ENCODE peak calls at places on chromosomes 4 and X, in seven cellular contexts. Z is neuronal stem cell; E is keratinocyte; W is foreskin fibroblast; V is CD4-positive, alpha-beta memory T cell; M is lower lobe of right lung; J is GM12864. I is an unnamed sample.

GRCh38 chr4:26179316-26179760 is 141.5 kb upstream of the RBPJ start:
- DNase-seq in Z (no peak), E (no peak), W (no peak), V (no peak), M (no peak), J (no peak), I (no peak)

GRCh38 chr4:183758006-183758734 is 99.1 kb downstream of the TRAPPC11 start:
- DNase-seq in Z (peak; percentile 23), E (no peak), W (no peak), V (no peak), M (no peak), J (no peak), I (no peak)

GRCh38 chr4:151251922-151252321 is 25.0 kb upstream of the PRSS48 start:
- DNase-seq in Z (no peak), E (no peak), W (no peak), V (no peak), M (no peak), J (no peak), I (no peak)

GRCh38 chr4:650951-651883 is 22.9 kb downstream of the ATP5ME start:
- DNase-seq in Z (no peak), E (no peak), W (no peak), V (no peak), M (peak; percentile 45), J (no peak), I (peak; percentile 57)

GRCh38 chr4:153222162-153222789 is 18.0 kb downstream of the TRIM2 start:
- DNase-seq in Z (peak; percentile 80), E (peak; percentile 17), W (peak; percentile 94), V (peak; percentile 39), M (no peak), J (no peak), I (no peak)

GRCh38 chr4:101229116-101229515 is 118.2 kb downstream of the PPP3CA start:
- DNase-seq in Z (no peak), E (no peak), W (peak; percentile 22), V (no peak), M (no peak), J (no peak), I (no peak)

GRCh38 chr4:42385534-42385933 is 11.8 kb upstream of the SHISA3 start:
- DNase-seq in Z (no peak), E (no peak), W (no peak), V (no peak), M (no peak), J (no peak), I (no peak)

GRCh38 chr4:178553201-178553600 is 1111.0 kb upstream of the AGA start:
- DNase-seq in Z (no peak), E (no peak), W (no peak), V (no peak), M (no peak), J (no peak), I (no peak)

GRCh38 chrX:82816001-82816400 is 692.1 kb upstream of the POU3F4 start:
- DNase-seq in Z (no peak), E (no peak), W (no peak), V (no peak), M (no peak), J (no peak), I (no peak)

GRCh38 chr4:157220026-157220881 is at the start of gene GRIA2:
- DNase-seq in Z (peak; percentile 80), E (no peak), W (peak; percentile 84), V (no peak), M (peak; percentile 53), J (no peak), I (no peak)

GRCh38 chr4:54954656-54955388 is 170.6 kb downstream of the KDR start:
- DNase-seq in Z (no peak), E (no peak), W (peak; percentile 4), V (no peak), M (no peak), J (no peak), I (no peak)

GRCh38 chr4:5750052-5750950 is 39.3 kb downstream of the EVC start:
- DNase-seq in Z (no peak), E (no peak), W (peak; percentile 89), V (no peak), M (no peak), J (no peak), I (no peak)

GRCh38 chr4:98963538-98964433 is 31.7 kb upstream of the METAP1 start:
- DNase-seq in Z (no peak), E (no peak), W (peak; percentile 15), V (no peak), M (no peak), J (no peak), I (no peak)

GRCh38 chr4:36712013-36712412 is 430.6 kb downstream of the DTHD1 start:
- DNase-seq in Z (no peak), E (no peak), W (no peak), V (no peak), M (no peak), J (no peak), I (no peak)

GRCh38 chr4:38948551-38948950 is 80.9 kb downstream of the FAM114A1 start:
- DNase-seq in Z (no peak), E (no peak), W (peak; percentile 89), V (no peak), M (no peak), J (no peak), I (no peak)

GRCh38 chrX:24498975-24499374 is 33.9 kb downstream of the PDK3 start:
- DNase-seq in Z (no peak), E (no peak), W (peak; percentile 14), V (peak; percentile 45), M (no peak), J (no peak), I (no peak)

GRCh38 chrX:149312936-149313432 is 192.1 kb downstream of the IDS start:
- DNase-seq in Z (no peak), E (no peak), W (no peak), V (no peak), M (no peak), J (no peak), I (no peak)

GRCh38 chr4:74056858-74057562 is 18.5 kb upstream of the CXCL3 start:
- DNase-seq in Z (no peak), E (no peak), W (peak; percentile 85), V (no peak), M (no peak), J (no peak), I (no peak)

DNA sequence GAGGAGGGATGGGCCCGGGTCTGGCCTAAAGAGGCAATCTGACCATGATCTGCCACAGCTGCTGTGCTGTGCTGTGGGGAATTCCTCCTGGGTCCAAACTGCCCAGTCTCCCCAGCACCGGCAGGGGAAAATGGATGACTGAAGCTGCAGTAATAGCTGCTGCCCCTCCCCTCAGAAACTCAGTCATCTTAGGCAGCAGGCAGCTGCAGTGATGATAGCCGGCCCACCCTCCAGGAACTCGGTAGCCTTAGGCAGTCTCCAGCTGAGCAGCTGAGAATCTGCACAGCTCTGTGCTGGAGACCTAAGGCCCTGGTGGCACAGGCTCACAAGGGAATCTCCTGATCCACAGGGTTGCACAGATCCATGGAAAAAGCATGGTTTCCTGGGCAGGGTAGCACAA is 113.4 kb upstream of the USP38 start:
- DNase-seq in Z (no peak), E (no peak), W (no peak), V (no peak), M (no peak), J (no peak), I (no peak)
- H3K4me3 ChIP-seq in Z (no peak overlapping the region), E (no peak overlapping the region), W (no peak overlapping the region), V (no peak overlapping the region), M (no peak overlapping the region), J (no peak overlapping the region), I (no peak overlapping the region)

GRCh38 chrX:153225438-153226098 is 46.5 kb downstream of the MAGEA1 start:
- DNase-seq in Z (no peak), E (no peak), W (no peak), V (no peak), M (peak; percentile 51), J (no peak), I (no peak)

DNA sequence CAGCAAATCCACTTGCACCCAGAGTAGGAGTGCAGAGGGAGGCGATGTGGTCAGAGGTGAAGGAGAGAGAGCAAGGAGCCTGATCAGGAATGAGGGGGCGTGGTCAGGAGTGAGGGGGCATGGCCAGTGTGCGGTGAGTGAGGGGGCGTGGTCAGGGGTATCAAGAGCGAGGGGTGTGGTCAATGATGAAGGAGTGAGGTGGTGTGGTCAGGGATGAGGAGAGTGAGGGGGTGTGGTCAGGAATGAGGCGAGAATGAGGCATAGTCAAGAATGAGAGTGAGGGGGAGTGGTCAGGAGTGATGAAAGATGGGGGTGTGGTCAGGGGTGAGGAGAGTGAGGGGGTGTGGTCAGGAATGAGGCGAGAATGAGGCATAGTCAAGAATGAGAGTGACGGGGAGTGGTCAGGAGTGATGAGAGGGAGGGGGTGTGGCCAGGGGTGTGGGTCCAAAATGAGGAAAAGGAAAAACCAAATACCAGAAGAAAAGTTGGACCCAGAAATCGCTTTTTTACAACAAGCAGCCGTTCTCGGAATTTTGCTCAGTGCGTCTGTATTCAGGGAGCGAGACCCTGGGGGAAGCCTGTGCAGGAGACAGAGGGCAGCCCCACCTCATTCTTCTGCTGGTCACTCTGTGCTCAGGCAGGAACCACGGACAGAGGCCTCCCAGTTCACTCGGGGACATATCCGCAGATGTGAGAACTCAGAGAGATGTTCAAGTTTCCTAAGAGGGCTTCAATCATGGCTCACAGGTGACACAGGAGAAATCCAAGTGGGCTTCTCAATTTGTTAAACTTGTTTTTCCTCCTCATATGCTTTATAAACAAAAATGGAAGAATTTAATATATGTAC is 47.5 kb downstream of the MAGEA1 start:
- DNase-seq in Z (peak; percentile 91), E (peak; percentile 81), W (peak; percentile 83), V (no peak), M (peak; percentile 86), J (no peak), I (peak; percentile 91)
- H3K4me3 ChIP-seq in Z (no peak overlapping the region), E (peak overlapping the region; percentile 24), W (no peak overlapping the region), V (no peak overlapping the region), M (peak overlapping the region; percentile 30), J (no peak overlapping the region), I (peak overlapping the region; percentile 18)

GRCh38 chr4:72283357-72283756 is 251.6 kb downstream of the NPFFR2 start:
- DNase-seq in Z (no peak), E (no peak), W (no peak), V (no peak), M (no peak), J (no peak), I (no peak)
- H3K4me3 ChIP-seq in Z (no peak overlapping the region), E (no peak overlapping the region), W (no peak overlapping the region), V (no peak overlapping the region), M (no peak overlapping the region), J (no peak overlapping the region), I (no peak overlapping the region)

GRCh38 chr4:188958346-188958745 is 819.1 kb downstream of the TRIML1 start:
- DNase-seq in Z (no peak), E (no peak), W (peak; percentile 51), V (no peak), M (no peak), J (no peak), I (no peak)

GRCh38 chr4:188959424-188959823 is 820.2 kb downstream of the TRIML1 start:
- DNase-seq in Z (no peak), E (no peak), W (no peak), V (no peak), M (no peak), J (no peak), I (no peak)

GRCh38 chr4:188949608-188950007 is 810.4 kb downstream of the TRIML1 start:
- DNase-seq in Z (no peak), E (no peak), W (no peak), V (no peak), M (no peak), J (no peak), I (no peak)

GRCh38 chr4:188956566-188956965 is 817.3 kb downstream of the TRIML1 start:
- DNase-seq in Z (no peak), E (no peak), W (no peak), V (no peak), M (no peak), J (no peak), I (no peak)

DNA sequence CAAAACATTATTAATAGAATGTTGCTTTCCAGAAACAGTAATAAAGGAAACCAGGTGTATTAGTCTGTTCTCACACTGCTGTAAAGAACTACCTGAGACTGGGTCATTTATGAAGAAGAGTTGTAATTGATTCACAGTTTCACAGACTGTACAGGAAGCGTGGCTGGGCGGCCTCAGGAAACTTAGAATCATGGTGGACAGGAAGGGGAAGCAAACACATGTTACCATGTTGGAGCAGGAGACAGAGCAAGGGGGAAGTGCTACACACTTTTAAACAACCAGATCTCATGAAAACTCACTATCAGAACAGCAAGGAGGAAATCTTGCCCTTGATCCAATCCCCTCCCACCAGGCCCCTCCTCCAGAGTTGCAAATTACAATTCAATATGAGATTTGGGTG is 815.8 kb downstream of the TRIML1 start:
- DNase-seq in Z (no peak), E (no peak), W (no peak), V (no peak), M (no peak), J (no peak), I (no peak)
- H3K4me3 ChIP-seq in Z (no peak overlapping the region), E (no peak overlapping the region), W (no peak overlapping the region), V (no peak overlapping the region), M (no peak overlapping the region), J (no peak overlapping the region), I (no peak overlapping the region)